ENCODE peak calls at places on chromosome 4, in seven cellular contexts. M is spleen, V is AG10803, N is ovary, D is mammary epithelial cell, A is cardiac muscle cell, J is IMR-90. T is an unnamed sample.

GRCh38 chr4:1022051-1022738 is 10.8 kb downstream of the FGFRL1 start:
- DNase-seq in M (no peak), V (no peak), N (no peak), D (no peak), A (no peak), J (no peak), T (no peak)

GRCh38 chr4:78775278-78776030 is 696 bp upstream of the BMP2K start:
- DNase-seq in M (peak; percentile 97), V (peak; percentile 81), N (peak; percentile 89), D (peak; percentile 72), A (peak; percentile 82), J (peak; percentile 80), T (peak; percentile 81)

GRCh38 chr4:100067255-100067654 is 117.2 kb upstream of the H2AZ1 start:
- DNase-seq in M (no peak), V (no peak), N (no peak), D (no peak), A (no peak), J (no peak), T (no peak)

GRCh38 chr4:41213563-41214157 is 682 bp downstream of the APBB2 start:
- DNase-seq in M (peak; percentile 75), V (no peak), N (peak; percentile 43), D (peak; percentile 20), A (no peak), J (no peak), T (peak; percentile 52)

GRCh38 chr4:110484767-110485166 is 8.8 kb downstream of the ENPEP start:
- DNase-seq in M (no peak), V (peak; percentile 92), N (no peak), D (peak; percentile 14), A (no peak), J (peak; percentile 90), T (peak; percentile 92)

GRCh38 chr4:182536221-182536620 is 293.0 kb downstream of the TENM3 start:
- DNase-seq in M (no peak), V (no peak), N (no peak), D (no peak), A (peak; percentile 90), J (no peak), T (no peak)

GRCh38 chr4:55625835-55626234 is 10.3 kb downstream of the NMU start:
- DNase-seq in M (no peak), V (no peak), N (no peak), D (no peak), A (no peak), J (no peak), T (no peak)

GRCh38 chr4:176099314-176099713 is 33.7 kb downstream of the WDR17 start:
- DNase-seq in M (no peak), V (no peak), N (no peak), D (no peak), A (no peak), J (peak; percentile 0), T (no peak)

GRCh38 chr4:118823471-118823870 is 12.5 kb downstream of the SEC24D start:
- DNase-seq in M (no peak), V (no peak), N (no peak), D (peak; percentile 64), A (no peak), J (no peak), T (no peak)

GRCh38 chr4:10096201-10096975 is 20.2 kb downstream of the WDR1 start:
- DNase-seq in M (peak; percentile 90), V (peak; percentile 87), N (peak; percentile 67), D (peak; percentile 97), A (no peak), J (peak; percentile 94), T (peak; percentile 96)

GRCh38 chr4:77493120-77493767 is 112.4 kb upstream of the CXCL13 start:
- DNase-seq in M (no peak), V (no peak), N (no peak), D (peak; percentile 7), A (no peak), J (no peak), T (no peak)

GRCh38 chr4:12319765-12320164 is 891.1 kb upstream of the HS3ST1 start:
- DNase-seq in M (no peak), V (no peak), N (no peak), D (no peak), A (no peak), J (no peak), T (no peak)

DNA sequence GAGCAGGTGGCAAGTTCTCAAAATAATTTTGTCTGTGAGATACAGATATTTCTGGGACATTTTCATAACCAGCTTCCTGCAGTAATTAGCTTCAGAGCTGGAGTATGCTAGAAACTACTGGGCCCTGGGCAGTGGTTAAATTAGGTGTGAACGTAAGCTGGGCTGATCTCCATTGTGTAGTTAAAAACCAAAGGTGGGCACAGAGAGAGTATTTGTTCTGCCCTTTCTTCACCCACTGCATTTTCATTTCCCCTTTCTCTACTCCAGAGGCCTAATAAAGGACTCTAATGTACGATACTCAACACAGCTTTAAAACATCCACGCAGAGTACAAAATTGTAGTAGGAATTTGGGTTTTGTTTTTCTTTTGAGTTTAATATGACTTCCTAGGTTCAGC is 252.7 kb downstream of the SPRY1 start:
- DNase-seq in M (no peak), V (no peak), N (no peak), D (no peak), A (no peak), J (no peak), T (no peak)
- H3K4me3 ChIP-seq in M (no peak overlapping the region), V (no peak overlapping the region), N (no peak overlapping the region), D (no peak overlapping the region), A (no peak overlapping the region), J (no peak overlapping the region), T (peak overlapping the region; percentile 18)

GRCh38 chr4:149512489-149512888 is 303.2 kb downstream of the IQCM start:
- DNase-seq in M (no peak), V (peak; percentile 12), N (no peak), D (no peak), A (no peak), J (no peak), T (peak; percentile 3)

DNA sequence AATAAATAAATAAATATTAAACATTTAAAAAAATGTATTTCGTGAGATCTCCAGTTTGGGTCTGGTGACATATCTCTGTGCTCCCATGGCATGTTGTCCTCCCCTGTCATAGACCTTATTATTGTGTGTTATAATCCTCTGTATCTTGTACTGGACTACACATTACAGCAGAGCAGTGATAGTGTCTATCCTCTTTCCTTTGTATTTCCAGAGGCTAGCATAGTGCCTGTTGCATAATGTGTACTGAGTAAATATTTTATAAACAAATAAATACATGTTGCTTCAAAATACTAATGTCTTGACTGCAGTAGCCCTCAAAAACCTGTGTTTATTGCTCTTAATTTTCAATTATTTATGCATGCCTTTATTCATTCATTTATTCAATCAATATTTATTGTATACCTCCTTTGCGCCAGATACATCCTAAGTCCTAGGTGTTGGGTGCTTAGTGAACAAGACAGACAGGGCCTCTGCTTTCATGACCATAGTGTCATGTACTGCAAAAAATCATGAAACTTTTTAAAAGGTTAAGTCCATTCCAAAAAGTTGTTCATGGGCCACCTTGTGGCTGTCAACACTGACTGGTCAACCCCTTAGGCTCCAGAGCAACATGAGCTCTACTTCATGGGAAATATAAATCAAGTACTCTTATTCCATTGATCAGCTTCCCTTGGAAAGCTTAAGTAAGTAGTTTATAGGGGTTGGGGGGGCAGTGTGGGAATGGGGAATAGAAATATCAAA is 303.9 kb downstream of the IQCM start:
- DNase-seq in M (no peak), V (no peak), N (no peak), D (no peak), A (no peak), J (no peak), T (no peak)
- TF ChIP-seq CTCF in M (no peak), V (no peak), N (no peak), D (no peak), A (no peak), J (no peak), T (no peak)

GRCh38 chr4:95539056-95539455 is 9.7 kb downstream of the UNC5C start:
- DNase-seq in M (no peak), V (no peak), N (no peak), D (peak; percentile 77), A (no peak), J (no peak), T (no peak)
- H3K4me3 ChIP-seq in M (no peak overlapping the region), V (no peak overlapping the region), N (no peak overlapping the region), D (no peak overlapping the region), A (no peak overlapping the region), J (no peak overlapping the region), T (no peak overlapping the region)

GRCh38 chr4:146508229-146508939 is 13.4 kb downstream of the SLC10A7 start:
- DNase-seq in M (no peak), V (no peak), N (no peak), D (no peak), A (no peak), J (no peak), T (no peak)

GRCh38 chr4:146513548-146513947 is 8.2 kb downstream of the SLC10A7 start:
- DNase-seq in M (no peak), V (no peak), N (no peak), D (no peak), A (no peak), J (no peak), T (no peak)

GRCh38 chr4:146507607-146508006 is 14.1 kb downstream of the SLC10A7 start:
- DNase-seq in M (no peak), V (no peak), N (no peak), D (no peak), A (no peak), J (peak; percentile 16), T (no peak)

GRCh38 chr4:146511381-146511780 is 10.4 kb downstream of the SLC10A7 start:
- DNase-seq in M (no peak), V (no peak), N (no peak), D (no peak), A (no peak), J (no peak), T (no peak)

GRCh38 chr4:146510942-146511341 is 10.8 kb downstream of the SLC10A7 start:
- DNase-seq in M (no peak), V (no peak), N (no peak), D (no peak), A (no peak), J (no peak), T (no peak)
- TF ChIP-seq CTCF in M (no peak), V (peak; percentile 6), N (no peak), D (no peak), A (peak; percentile 35), J (no peak), T (peak; percentile 4)

DNA sequence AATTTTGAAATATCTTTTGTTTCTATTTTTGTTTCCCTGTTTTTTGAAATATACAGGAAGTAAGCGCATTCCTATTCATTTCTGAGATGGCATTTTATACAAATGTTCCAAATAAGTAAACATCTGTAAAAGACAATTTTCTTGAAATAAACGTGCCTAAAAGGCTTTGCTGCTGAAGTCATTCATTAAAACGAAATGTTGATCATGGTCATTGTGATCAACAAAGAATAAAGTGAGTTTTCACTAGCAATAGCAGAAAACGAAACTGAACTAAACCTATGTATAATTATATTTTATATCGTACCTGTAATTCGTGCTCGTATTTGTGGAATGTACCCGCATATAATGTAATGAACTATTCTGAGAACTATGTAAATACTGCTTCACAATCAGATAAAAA is 221.2 kb downstream of the MGST2 start:
- DNase-seq in M (no peak), V (peak; percentile 8), N (no peak), D (no peak), A (no peak), J (no peak), T (no peak)
- H3K4me3 ChIP-seq in M (no peak overlapping the region), V (peak overlapping the region; percentile 35), N (peak overlapping the region; percentile 28), D (peak overlapping the region; percentile 30), A (no peak overlapping the region), J (no peak overlapping the region), T (peak overlapping the region; percentile 16)